ENCODE peak calls at places on chromosomes 12 and 14, in nine cellular contexts. K is activated CD4-positive, alpha-beta T cell treated with anti-CD3 and anti-CD28 coated beads for 24 hours; H is kidney epithelial cell; R is naive thymus-derived CD8-positive, alpha-beta T cell; D is WTC11; J is fibroblast of gingiva; V is GM10248; N is stimulated activated effector memory CD8-positive, alpha-beta T cell treated with anti-CD3 and anti-CD28 coated beads, Interleukin-12 subunit alpha, Interleukin-12 subunit beta, amount 100 ng/mL, for 72 hours; E is left cardiac atrium. P is an unnamed sample.

GRCh38 chr12:13841358-13841757 is 140.0 kb downstream of the GRIN2B start:
- DNase-seq in K (no peak), H (no peak), R (no peak), D (no peak), J (no peak), V (no peak), N (no peak), E (no peak), P (no peak)

GRCh38 chr12:127389923-127390322 is 877.0 kb upstream of the TMEM132C start:
- DNase-seq in K (no peak), H (peak), R (no peak), D (no peak), J (peak), V (no peak), N (no peak), E (no peak), P (no peak)

GRCh38 chr14:36818794-36819384 is 157.2 kb downstream of the PAX9 start:
- DNase-seq in K (no peak), H (no peak), R (no peak), D (no peak), J (peak), V (no peak), N (no peak), E (no peak), P (no peak)

GRCh38 chr14:68780358-68781160 is 12.3 kb downstream of the ZFP36L1 start:
- DNase-seq in K (no peak), H (no peak), R (no peak), D (no peak), J (peak), V (no peak), N (no peak), E (peak), P (no peak)

GRCh38 chr14:104093366-104094055 is 8.0 kb downstream of the ASPG start:
- DNase-seq in K (no peak), H (no peak), R (peak), D (peak), J (no peak), V (no peak), N (no peak), E (peak), P (no peak)

GRCh38 chr12:76790564-76791552 is 26.9 kb downstream of the ZDHHC17 start:
- DNase-seq in K (no peak), H (no peak), R (no peak), D (no peak), J (peak), V (peak), N (no peak), E (no peak), P (peak)

GRCh38 chr12:113853491-113853890 is 112.6 kb downstream of the RBM19 start:
- DNase-seq in K (no peak), H (no peak), R (no peak), D (no peak), J (no peak), V (no peak), N (no peak), E (no peak), P (no peak)

GRCh38 chr14:32136027-32136825 is 59.1 kb downstream of the ARHGAP5 start:
- DNase-seq in K (no peak), H (no peak), R (no peak), D (no peak), J (peak), V (no peak), N (no peak), E (no peak), P (no peak)

GRCh38 chr14:50533806-50534205 is 1.4 kb upstream of the MAP4K5 start:
- DNase-seq in K (no peak), H (no peak), R (no peak), D (no peak), J (no peak), V (no peak), N (no peak), E (no peak), P (no peak)

GRCh38 chr12:56922032-56922431 is 12.2 kb downstream of the SDR9C7 start:
- DNase-seq in K (no peak), H (no peak), R (no peak), D (no peak), J (no peak), V (no peak), N (no peak), E (no peak), P (no peak)

GRCh38 chr14:104119700-104120251 is 18.6 kb upstream of the KIF26A start:
- DNase-seq in K (no peak), H (no peak), R (no peak), D (peak), J (no peak), V (no peak), N (no peak), E (peak), P (no peak)

GRCh38 chr12:131091976-131092691 is 138.4 kb downstream of the ADGRD1 start:
- DNase-seq in K (no peak), H (no peak), R (no peak), D (peak), J (no peak), V (no peak), N (no peak), E (no peak), P (no peak)

GRCh38 chr14:44029933-44030332 is 477.1 kb downstream of the FSCB start:
- DNase-seq in K (no peak), H (no peak), R (no peak), D (no peak), J (peak), V (no peak), N (no peak), E (no peak), P (no peak)

GRCh38 chr12:82174936-82175335 is 183.3 kb downstream of the CCDC59 start:
- DNase-seq in K (no peak), H (no peak), R (no peak), D (no peak), J (no peak), V (no peak), N (no peak), E (no peak), P (no peak)

GRCh38 chr12:1306096-1306495 is 288.3 kb downstream of the FBXL14 start:
- DNase-seq in K (no peak), H (no peak), R (no peak), D (no peak), J (no peak), V (no peak), N (no peak), E (no peak), P (no peak)

GRCh38 chr14:32366995-32367394 is 37.9 kb downstream of the AKAP6 start:
- DNase-seq in K (no peak), H (no peak), R (no peak), D (no peak), J (peak), V (no peak), N (no peak), E (no peak), P (no peak)

GRCh38 chr12:29240441-29240840 is 91.4 kb downstream of the FAR2 start:
- DNase-seq in K (no peak), H (no peak), R (no peak), D (no peak), J (no peak), V (no peak), N (no peak), E (no peak), P (no peak)

GRCh38 chr14:23571701-23572523 is 4.3 kb upstream of the AP1G2 start:
- DNase-seq in K (no peak), H (no peak), R (no peak), D (no peak), J (no peak), V (no peak), N (no peak), E (no peak), P (no peak)

GRCh38 chr12:68381476-68381875 is 49.3 kb upstream of the MDM1 start:
- DNase-seq in K (no peak), H (no peak), R (no peak), D (no peak), J (no peak), V (no peak), N (no peak), E (no peak), P (no peak)

GRCh38 chr12:79055926-79056674 is 191.5 kb downstream of the SYT1 start:
- DNase-seq in K (no peak), H (no peak), R (no peak), D (no peak), J (no peak), V (no peak), N (no peak), E (no peak), P (no peak)

GRCh38 chr12:55822228-55822627 is 4.4 kb downstream of the ORMDL2 start:
- DNase-seq in K (no peak), H (no peak), R (no peak), D (peak), J (no peak), V (no peak), N (no peak), E (no peak), P (no peak)

GRCh38 chr12:96194901-96195844 is 998 bp downstream of the ELK3 start:
- DNase-seq in K (peak), H (no peak), R (peak), D (peak), J (peak), V (peak), N (peak), E (peak), P (peak)

GRCh38 chr12:92036771-92037453 is 108.7 kb downstream of the BTG1 start:
- DNase-seq in K (no peak), H (no peak), R (no peak), D (no peak), J (peak), V (no peak), N (no peak), E (no peak), P (no peak)

GRCh38 chr14:50954811-50955372 is 10.6 kb upstream of the PYGL start:
- DNase-seq in K (no peak), H (no peak), R (no peak), D (no peak), J (peak), V (peak), N (no peak), E (no peak), P (peak)

GRCh38 chr12:68259318-68259940 is 6.0 kb upstream of the IL22 start:
- DNase-seq in K (no peak), H (peak), R (no peak), D (no peak), J (no peak), V (no peak), N (peak), E (no peak), P (no peak)

GRCh38 chr14:60707858-60708257 is 16.3 kb downstream of the SIX4 start:
- DNase-seq in K (no peak), H (no peak), R (no peak), D (no peak), J (no peak), V (no peak), N (no peak), E (no peak), P (no peak)

GRCh38 chr14:93331375-93332031 is 1.3 kb downstream of the BTBD7 start:
- DNase-seq in K (no peak), H (no peak), R (no peak), D (no peak), J (no peak), V (no peak), N (no peak), E (peak), P (no peak)

GRCh38 chr14:35201066-35201465 is 78.7 kb downstream of the PRORP start:
- DNase-seq in K (no peak), H (no peak), R (no peak), D (no peak), J (no peak), V (no peak), N (no peak), E (no peak), P (no peak)

GRCh38 chr12:81639196-81639595 is 120.0 kb downstream of the PPFIA2 start:
- DNase-seq in K (no peak), H (no peak), R (no peak), D (no peak), J (no peak), V (no peak), N (no peak), E (no peak), P (no peak)

GRCh38 chr12:6450091-6450868 is 1.6 kb upstream of the TAPBPL start:
- DNase-seq in K (no peak), H (no peak), R (no peak), D (peak), J (no peak), V (no peak), N (no peak), E (no peak), P (no peak)

GRCh38 chr14:87874676-87875075 is 118.3 kb downstream of the GALC start:
- DNase-seq in K (no peak), H (no peak), R (no peak), D (no peak), J (no peak), V (no peak), N (no peak), E (no peak), P (no peak)

GRCh38 chr12:76455582-76456345 is 103.8 kb downstream of the OSBPL8 start:
- DNase-seq in K (peak), H (peak), R (no peak), D (no peak), J (peak), V (peak), N (no peak), E (no peak), P (peak)

GRCh38 chr12:90729741-90730140 is 225.2 kb downstream of the CCER1 start:
- DNase-seq in K (no peak), H (no peak), R (no peak), D (no peak), J (peak), V (no peak), N (no peak), E (no peak), P (no peak)

GRCh38 chr12:120055231-120055630 is 61.3 kb downstream of the RAB35 start:
- DNase-seq in K (no peak), H (no peak), R (no peak), D (no peak), J (peak), V (no peak), N (no peak), E (no peak), P (no peak)

GRCh38 chr14:38629412-38629811 is 373.5 kb upstream of the CLEC14A start:
- DNase-seq in K (no peak), H (no peak), R (no peak), D (peak), J (no peak), V (no peak), N (no peak), E (no peak), P (no peak)

GRCh38 chr12:90951418-90952110 is 3.4 kb downstream of the CCER1 start:
- DNase-seq in K (no peak), H (no peak), R (no peak), D (no peak), J (no peak), V (no peak), N (no peak), E (no peak), P (no peak)

GRCh38 chr14:70254476-70254961 is 65.8 kb upstream of the SLC8A3 start:
- DNase-seq in K (no peak), H (no peak), R (no peak), D (peak), J (no peak), V (peak), N (peak), E (peak), P (peak)

GRCh38 chr12:58647495-58647894 is 272.8 kb downstream of the LRIG3 start:
- DNase-seq in K (no peak), H (no peak), R (no peak), D (no peak), J (peak), V (no peak), N (no peak), E (no peak), P (no peak)